ENCODE peak calls at places on chromosomes 4 and X, in nine cellular contexts. G, O, X, T, R, C, M, J and E are unnamed samples.

GRCh38 chr4:45350438-45350837 is 624.1 kb upstream of the GNPDA2 start:
- DNase-seq in J (no peak), R (no peak), G (no peak), X (no peak), T (peak), M (peak), C (no peak), O (peak), E (no peak)

GRCh38 chr4:187393546-187394344 is 601.8 kb upstream of the ZFP42 start:
- DNase-seq in O (no peak), J (no peak), T (no peak), M (no peak), G (no peak), C (no peak), R (no peak), X (no peak), E (no peak)

GRCh38 chr4:125316391-125316780 is 1.6 kb downstream of the FAT4 start:
- DNase-seq in R (peak), G (peak), C (peak), M (peak), X (no peak), T (peak), J (peak), O (peak), E (peak)

GRCh38 chr4:85966308-85966882 is 393.5 kb downstream of the MAPK10 start:
- DNase-seq in J (no peak), G (no peak), C (no peak), R (no peak), O (no peak), M (no peak), T (no peak), X (no peak), E (no peak)

GRCh38 chrX:119518371-119518770 is 46.8 kb downstream of the STEEP1 start:
- DNase-seq in R (no peak), C (no peak), T (no peak), J (no peak), M (no peak), O (no peak), X (no peak), G (no peak), E (no peak)

GRCh38 chr4:6263541-6264540 is 5.8 kb upstream of the WFS1 start:
- DNase-seq in C (peak), O (peak), G (no peak), X (no peak), J (no peak), T (peak), M (peak), R (peak), E (no peak)

GRCh38 chrX:48558270-48558669 is 16.0 kb upstream of the RBM3 start:
- DNase-seq in X (no peak), J (no peak), M (no peak), C (no peak), O (no peak), T (peak), G (no peak), R (no peak), E (no peak)

GRCh38 chr4:121726642-121727268 is 30.0 kb upstream of the ANXA5 start:
- DNase-seq in M (peak), T (peak), G (no peak), X (no peak), R (peak), O (peak), C (no peak), J (no peak), E (no peak)

GRCh38 chr4:125013891-125014290 is 300.9 kb upstream of the FAT4 start:
- DNase-seq in M (peak), C (no peak), T (peak), G (no peak), X (no peak), R (no peak), J (no peak), O (no peak), E (no peak)

GRCh38 chr4:146058531-146058930 is 117.0 kb upstream of the LSM6 start:
- DNase-seq in T (no peak), O (no peak), R (no peak), G (no peak), J (no peak), M (no peak), X (no peak), C (no peak), E (no peak)

GRCh38 chr4:6582889-6583504 is 8.0 kb downstream of the MAN2B2 start:
- DNase-seq in J (no peak), C (no peak), M (no peak), O (peak), G (no peak), R (no peak), T (peak), X (no peak), E (no peak)

GRCh38 chrX:13938053-13938765 is 91.5 kb downstream of the GEMIN8 start:
- DNase-seq in C (peak), O (peak), M (peak), G (peak), R (peak), X (no peak), J (no peak), T (peak), E (no peak)

GRCh38 chr4:74111990-74112389 is 13.0 kb upstream of the CXCL2 start:
- DNase-seq in O (no peak), T (no peak), G (no peak), X (peak), M (peak), C (peak), R (no peak), J (no peak), E (no peak)

GRCh38 chr4:17236686-17237085 is 275.2 kb downstream of the QDPR start:
- DNase-seq in T (no peak), O (no peak), G (no peak), R (no peak), J (no peak), M (no peak), C (no peak), X (no peak), E (no peak)

GRCh38 chrX:47514553-47515235 is 31.7 kb upstream of the ZNF41 start:
- DNase-seq in X (no peak), J (no peak), G (no peak), T (peak), R (peak), O (no peak), M (no peak), C (no peak), E (no peak)

GRCh38 chr4:4805805-4806345 is 53.6 kb upstream of the MSX1 start:
- DNase-seq in T (no peak), O (no peak), X (no peak), C (no peak), J (no peak), G (no peak), M (no peak), R (no peak), E (no peak)

GRCh38 chrX:148984238-148984637 is 483.8 kb downstream of the AFF2 start:
- DNase-seq in C (no peak), R (no peak), O (no peak), M (no peak), X (no peak), G (no peak), J (no peak), T (no peak), E (no peak)

GRCh38 chr4:43782391-43782790 is 666.2 kb downstream of the KCTD8 start:
- DNase-seq in O (no peak), R (no peak), M (no peak), G (no peak), C (no peak), T (peak), X (no peak), J (no peak), E (no peak)

GRCh38 chr4:189802884-189803283 is 137.8 kb upstream of the FRG1 start:
- DNase-seq in R (no peak), O (peak), T (no peak), X (no peak), C (no peak), G (no peak), J (no peak), M (no peak), E (no peak)
- TF ChIP-seq CTCF in R (peak), O (peak), T (peak), X (no peak), C (no peak), G (no peak), J (no peak), M (no peak), E (no peak)

GRCh38 chrX:132743086-132743485 is 215.3 kb downstream of the HS6ST2 start:
- DNase-seq in G (no peak), C (no peak), R (no peak), J (no peak), T (no peak), O (no peak), M (no peak), X (no peak), E (no peak)
- H3K4me3 ChIP-seq in G (no peak), C (no peak), R (no peak), J (no peak), T (no peak), O (no peak), M (no peak), X (no peak), E (no peak)

GRCh38 chr4:99120501-99120900 is 23.6 kb downstream of the ADH4 start:
- DNase-seq in R (no peak), J (no peak), C (no peak), T (no peak), M (no peak), X (no peak), G (no peak), O (no peak), E (no peak)

GRCh38 chr4:99117876-99118693 is 26.0 kb downstream of the ADH4 start:
- DNase-seq in G (no peak), O (peak), R (peak), J (no peak), X (no peak), T (peak), M (no peak), C (no peak), E (no peak)
- TF ChIP-seq CTCF in G (no peak), O (no peak), R (peak), J (peak), X (peak), T (peak), M (peak), C (peak), E (no peak)

GRCh38 chr4:76212301-76212700 is 1.3 kb downstream of the SCARB2 start:
- DNase-seq in J (no peak), T (no peak), X (no peak), R (no peak), G (no peak), M (no peak), O (no peak), C (no peak), E (no peak)

GRCh38 chr4:76211769-76212168 is 1.9 kb downstream of the SCARB2 start:
- DNase-seq in J (no peak), G (no peak), M (no peak), X (no peak), C (no peak), T (no peak), O (no peak), R (no peak), E (no peak)

GRCh38 chr4:76208005-76208765 is 5.4 kb downstream of the SCARB2 start:
- DNase-seq in O (peak), R (peak), X (peak), C (peak), M (no peak), T (peak), G (peak), J (peak), E (peak)

GRCh38 chr4:76209876-76210275 is 3.7 kb downstream of the SCARB2 start:
- DNase-seq in X (no peak), M (no peak), C (no peak), R (no peak), J (no peak), T (no peak), O (no peak), G (no peak), E (no peak)

DNA sequence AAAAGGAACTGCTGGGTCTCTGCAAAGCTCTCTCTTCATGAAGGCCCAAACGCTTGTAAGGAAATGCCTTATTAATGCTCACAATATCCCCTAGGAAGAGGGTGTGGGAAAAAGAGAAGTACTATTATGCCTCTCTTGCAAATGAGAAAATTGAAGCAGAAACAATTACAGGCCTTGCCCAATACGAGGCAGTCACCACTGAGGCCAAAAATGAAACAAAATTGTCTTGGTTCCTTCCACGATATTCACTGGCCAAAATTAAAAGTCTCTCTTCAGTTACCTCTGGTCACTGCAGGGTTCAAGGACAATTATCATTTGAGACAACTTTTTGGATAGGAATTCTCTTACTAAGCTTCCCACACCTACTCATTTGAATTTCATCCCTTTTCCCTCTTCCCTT is 3.1 kb downstream of the SCARB2 start:
- DNase-seq in C (no peak), R (no peak), M (no peak), O (peak), X (no peak), J (no peak), T (no peak), G (no peak), E (no peak)
- H3K4me3 ChIP-seq in C (no peak), R (no peak), M (no peak), O (no peak), X (peak), J (no peak), T (peak), G (no peak), E (peak)

GRCh38 chr4:7859350-7859749 is 80.3 kb downstream of the AFAP1 start:
- DNase-seq in R (no peak), T (no peak), X (no peak), J (no peak), C (no peak), G (no peak), O (no peak), M (no peak), E (no peak)

GRCh38 chr4:7860600-7861158 is 79.0 kb downstream of the AFAP1 start:
- DNase-seq in R (no peak), O (no peak), C (no peak), M (no peak), G (no peak), T (no peak), X (no peak), J (no peak), E (no peak)

GRCh38 chr4:7862561-7863200 is 77.0 kb downstream of the AFAP1 start:
- DNase-seq in C (no peak), M (no peak), G (no peak), X (no peak), T (no peak), O (no peak), R (no peak), J (no peak), E (no peak)

GRCh38 chr4:7863911-7864681 is 75.6 kb downstream of the AFAP1 start:
- DNase-seq in J (no peak), C (no peak), X (no peak), T (no peak), O (peak), M (no peak), R (peak), G (no peak), E (no peak)

GRCh38 chr4:7861440-7861881 is 78.2 kb downstream of the AFAP1 start:
- DNase-seq in X (no peak), R (no peak), O (no peak), T (peak), J (no peak), G (no peak), M (no peak), C (no peak), E (no peak)
- TF ChIP-seq CTCF in X (no peak), R (no peak), O (no peak), T (no peak), J (no peak), G (no peak), M (peak), C (no peak), E (no peak)

GRCh38 chr4:13547563-13548041 is 3.3 kb upstream of the NKX3-2 start:
- DNase-seq in M (peak), J (no peak), T (no peak), R (peak), G (no peak), X (no peak), C (peak), O (peak), E (no peak)
- H3K4me3 ChIP-seq in M (peak), J (peak), T (peak), R (peak), G (no peak), X (peak), C (peak), O (peak), E (peak)

DNA sequence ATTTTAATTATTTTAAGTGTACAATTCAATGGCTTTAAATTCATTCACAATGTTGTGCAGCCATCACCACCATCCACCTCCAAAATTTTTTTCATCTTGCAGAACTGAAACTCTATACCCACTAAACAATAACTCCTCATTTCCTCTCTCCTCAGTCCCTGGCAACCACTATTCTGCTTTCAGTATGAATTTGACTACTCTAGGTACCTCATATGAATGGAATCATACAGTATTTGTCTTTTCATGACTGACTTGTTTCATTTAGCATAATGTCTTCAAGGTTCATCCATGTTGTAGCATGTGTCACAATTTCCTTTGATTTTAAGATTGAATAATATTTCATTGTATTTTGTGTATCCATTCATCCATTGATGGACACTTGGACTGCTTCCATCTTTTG is 46.9 kb downstream of the KIF4A start:
- DNase-seq in G (no peak), X (no peak), C (no peak), J (no peak), T (no peak), M (no peak), R (no peak), O (no peak), E (no peak)
- TF ChIP-seq CTCF in G (no peak), X (no peak), C (no peak), J (no peak), T (no peak), M (no peak), R (no peak), O (no peak), E (no peak)